ENCODE peak calls at places on chromosomes 4 and X, in six cellular contexts. M is OCI-LY7, K is hepatocyte, I is GM23248, J is neural progenitor cell, A is HCT116. V is an unnamed sample.

GRCh38 chr4:125515016-125515415 is 200.3 kb downstream of the FAT4 start:
- DNase-seq in J (no peak), A (no peak), M (no peak), I (no peak), K (no peak), V (no peak)

GRCh38 chr4:56698329-56698728 is 17.2 kb upstream of the HOPX start:
- DNase-seq in J (no peak), A (no peak), K (peak), I (peak), M (no peak), V (no peak)

GRCh38 chr4:79181190-79181589 is 144.7 kb downstream of the NAA11 start:
- DNase-seq in I (no peak), J (no peak), A (no peak), M (no peak), K (peak), V (no peak)

GRCh38 chr4:138243369-138243768 is 1.2 kb upstream of the SLC7A11 start:
- DNase-seq in A (peak), K (no peak), M (no peak), J (no peak), I (no peak), V (peak)

GRCh38 chr4:158046345-158046744 is 126.5 kb downstream of the GASK1B start:
- DNase-seq in A (no peak), J (no peak), M (no peak), K (no peak), I (no peak), V (no peak)

GRCh38 chrX:102840871-102841705 is 96.0 kb upstream of the RAB40AL start:
- DNase-seq in J (peak), A (no peak), K (peak), M (no peak), I (peak), V (peak)

GRCh38 chr4:110614981-110615365 is 7.9 kb downstream of the PITX2 start:
- DNase-seq in K (no peak), A (no peak), I (no peak), M (no peak), J (peak), V (no peak)

GRCh38 chr4:48879561-48880442 is 26.8 kb downstream of the OCIAD2 start:
- DNase-seq in A (no peak), J (peak), K (no peak), M (no peak), I (no peak), V (no peak)

GRCh38 chr4:39204543-39204942 is 22.2 kb downstream of the WDR19 start:
- DNase-seq in A (no peak), K (no peak), M (no peak), J (no peak), I (no peak), V (no peak)

GRCh38 chrX:44382871-44383270 is 39.4 kb upstream of the EFHC2 start:
- DNase-seq in A (no peak), J (no peak), I (no peak), K (no peak), M (no peak), V (no peak)

GRCh38 chrX:1727531-1728027 is 112.7 kb downstream of the ASMT start:
- DNase-seq in J (no peak), M (no peak), K (peak), I (peak), A (peak), V (peak)

GRCh38 chr4:140296335-140296753 is 77.1 kb upstream of the SCOC start:
- DNase-seq in J (no peak), A (peak), I (peak), K (peak), M (no peak), V (peak)

GRCh38 chr4:74618659-74619058 is 173.7 kb downstream of the AREG start:
- DNase-seq in K (no peak), J (no peak), I (peak), A (no peak), M (no peak), V (peak)

GRCh38 chr4:142563682-142564291 is 282.3 kb downstream of the INPP4B start:
- DNase-seq in I (peak), A (peak), K (peak), J (no peak), M (no peak), V (no peak)

GRCh38 chrX:15497865-15498264 is 2.7 kb upstream of the BMX start:
- DNase-seq in J (peak), I (peak), M (peak), A (peak), K (peak), V (peak)

GRCh38 chr4:119593698-119594097 is 34.9 kb downstream of the PDE5A start:
- DNase-seq in K (no peak), M (no peak), J (no peak), I (no peak), A (no peak), V (no peak)

GRCh38 chrX:110284159-110284558 is 33.7 kb downstream of the AMMECR1 start:
- DNase-seq in I (peak), K (no peak), M (no peak), J (no peak), A (no peak), V (peak)

GRCh38 chr4:83830138-83830537 is 294.2 kb downstream of the GPAT3 start:
- DNase-seq in K (peak), A (no peak), M (no peak), J (no peak), I (no peak), V (no peak)

GRCh38 chr4:81162752-81163458 is 52.1 kb downstream of the PRKG2 start:
- DNase-seq in I (no peak), J (no peak), A (no peak), K (no peak), M (peak), V (no peak)

GRCh38 chr4:74362347-74362746 is 2.6 kb upstream of the EREG start:
- DNase-seq in A (no peak), I (peak), M (no peak), K (no peak), J (no peak), V (peak)

GRCh38 chr4:53240573-53240972 is 125.3 kb downstream of the SCFD2 start:
- DNase-seq in M (no peak), K (no peak), A (no peak), I (no peak), J (no peak), V (no peak)

GRCh38 chrX:18702362-18703195 is 4.9 kb upstream of the PPEF1 start:
- DNase-seq in I (peak), K (peak), A (no peak), M (no peak), J (no peak), V (peak)

GRCh38 chrX:48548871-48549270 is 9.4 kb downstream of the TBC1D25 start:
- DNase-seq in I (no peak), K (no peak), M (no peak), A (no peak), J (no peak), V (no peak)

GRCh38 chrX:47321386-47321785 is 49.0 kb upstream of the ZNF157 start:
- DNase-seq in K (peak), I (peak), M (no peak), A (no peak), J (peak), V (no peak)

GRCh38 chr4:156193800-156194199 is 240.1 kb upstream of the CTSO start:
- DNase-seq in M (no peak), I (no peak), K (no peak), J (no peak), A (no peak), V (no peak)

GRCh38 chr4:128355301-128355700 is 67.7 kb upstream of the PGRMC2 start:
- DNase-seq in I (peak), A (no peak), M (no peak), J (no peak), K (no peak), V (no peak)

GRCh38 chr4:157217708-157218107 is 2.8 kb upstream of the GRIA2 start:
- DNase-seq in J (peak), K (peak), I (peak), M (peak), A (peak), V (peak)

GRCh38 chr4:146370841-146371240 is 150.9 kb downstream of the SLC10A7 start:
- DNase-seq in I (peak), A (no peak), J (no peak), K (no peak), M (no peak), V (peak)

GRCh38 chr4:173242466-173243250 is 74.0 kb downstream of the GALNT7 start:
- DNase-seq in I (no peak), J (peak), M (no peak), K (no peak), A (no peak), V (no peak)

GRCh38 chrX:17812763-17813162 is 48.3 kb downstream of the RAI2 start:
- DNase-seq in K (peak), I (peak), J (peak), M (peak), A (no peak), V (peak)

GRCh38 chr4:158161561-158162354 is 11.1 kb downstream of the GASK1B start:
- DNase-seq in I (peak), J (peak), A (peak), K (peak), M (no peak), V (peak)

GRCh38 chr4:88008624-88009235 is 1.3 kb downstream of the PKD2 start:
- DNase-seq in M (no peak), I (peak), J (no peak), K (no peak), A (no peak), V (peak)

GRCh38 chr4:40909363-40909876 is 159.7 kb downstream of the NSUN7 start:
- DNase-seq in M (no peak), K (peak), A (peak), J (no peak), I (peak), V (peak)

GRCh38 chrX:9913041-9913440 is 54.1 kb upstream of the CLDN34 start:
- DNase-seq in M (no peak), I (peak), K (peak), A (no peak), J (no peak), V (peak)
- TF ChIP-seq EZH2phosphoT487 in M (no peak), I (no peak), K (no peak), A (no peak), J (no peak), V (no peak)

GRCh38 chr4:7429069-7429416 is 5.7 kb downstream of the PSAPL1 start:
- DNase-seq in A (no peak), J (no peak), M (no peak), I (no peak), K (no peak), V (no peak)
- TF ChIP-seq EZH2phosphoT487 in A (no peak), J (no peak), M (no peak), I (no peak), K (no peak), V (no peak)

DNA sequence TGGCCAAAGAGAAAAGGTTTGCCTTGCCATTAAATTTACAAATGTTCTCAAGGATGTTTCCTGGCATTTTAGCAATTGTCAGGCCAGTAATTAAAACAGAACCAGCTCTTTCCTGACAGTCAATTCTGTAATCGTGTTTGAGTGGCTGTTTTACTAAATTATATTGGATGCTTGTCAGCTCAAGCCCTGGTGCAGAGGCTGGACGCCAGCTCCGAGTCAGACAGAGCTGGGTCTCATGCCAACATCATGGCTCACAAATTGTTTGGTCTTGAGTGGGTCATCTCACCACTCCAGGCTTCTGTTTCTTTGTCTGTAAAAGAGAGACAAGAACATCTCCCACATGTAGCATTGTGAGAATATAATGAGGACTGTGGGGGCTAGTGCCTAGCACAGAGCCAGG is 190.3 kb upstream of the PSAPL1 start:
- DNase-seq in K (no peak), A (no peak), M (no peak), I (peak), J (no peak), V (peak)
- TF ChIP-seq EZH2phosphoT487 in K (no peak), A (no peak), M (no peak), I (no peak), J (no peak), V (no peak)

GRCh38 chrX:13078739-13079444 is 34.5 kb upstream of the FAM9C start:
- DNase-seq in J (peak), I (peak), M (no peak), A (no peak), K (peak), V (no peak)

GRCh38 chrX:13080128-13080795 is 35.8 kb upstream of the FAM9C start:
- DNase-seq in A (no peak), K (no peak), I (no peak), J (no peak), M (no peak), V (no peak)

GRCh38 chrX:13077168-13077567 is 32.7 kb upstream of the FAM9C start:
- DNase-seq in M (peak), K (no peak), J (no peak), I (peak), A (no peak), V (peak)

GRCh38 chrX:13074297-13075262 is 30.2 kb upstream of the FAM9C start:
- DNase-seq in M (peak), A (no peak), K (no peak), J (no peak), I (no peak), V (no peak)

DNA sequence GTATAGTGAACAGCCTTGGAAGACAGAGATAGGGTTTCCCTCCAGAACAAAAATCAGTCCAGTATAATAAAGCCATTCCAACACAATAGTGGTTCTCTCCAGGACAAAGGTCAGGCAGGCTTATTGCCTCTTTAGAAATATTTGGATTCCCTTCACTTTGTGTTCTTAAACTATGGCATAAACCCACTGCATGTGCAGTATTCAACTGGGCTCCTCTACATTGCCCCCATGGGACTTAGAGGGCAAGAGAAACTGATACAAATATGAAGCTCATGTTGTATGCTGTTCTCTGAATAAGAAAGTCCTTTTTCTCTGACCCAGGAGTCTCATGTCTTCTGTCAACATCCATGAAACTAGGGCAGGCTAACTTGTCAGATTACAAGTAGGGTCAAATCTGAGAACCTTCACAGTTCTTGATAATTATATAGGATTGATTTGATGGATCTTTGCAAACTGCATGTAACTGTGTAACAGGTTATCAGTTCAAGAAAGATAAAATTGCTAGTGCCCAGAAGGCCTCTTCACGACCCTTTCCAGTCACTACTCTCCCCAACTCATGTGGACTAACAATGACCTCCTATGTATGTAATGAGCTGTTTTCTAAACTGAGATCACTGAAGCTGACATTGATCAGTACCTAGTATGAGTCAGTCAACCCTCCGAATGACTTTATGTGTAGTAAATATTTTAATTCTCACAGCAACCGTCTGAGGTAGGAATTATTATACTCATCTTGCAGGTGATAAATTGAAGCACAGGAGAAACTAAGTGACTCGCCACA is 31.9 kb upstream of the FAM9C start:
- DNase-seq in M (no peak), I (peak), J (no peak), K (no peak), A (no peak), V (peak)
- TF ChIP-seq EZH2phosphoT487 in M (no peak), I (no peak), J (no peak), K (no peak), A (no peak), V (no peak)

GRCh38 chr4:13415068-13415785 is 68.9 kb downstream of the RAB28 start:
- DNase-seq in I (no peak), K (no peak), M (no peak), J (no peak), A (no peak), V (no peak)
- TF ChIP-seq EZH2phosphoT487 in I (no peak), K (no peak), M (no peak), J (no peak), A (no peak), V (no peak)